ENCODE peak calls at places on chromosomes 13 and 19, in seven cellular contexts. P is uterus, J is NB4, D is right lobe of liver, R is IMR-90, G is A549, E is H54. H is an unnamed sample.
A peak's percentile ranks its signal among the peaks of the same experiment; 100 is the strongest.

GRCh38 chr19:11984986-11985385 is 20.1 kb downstream of the ZNF763 start:
- DNase-seq in P (no peak), J (peak; percentile 36), D (no peak), R (no peak), G (no peak), E (no peak), H (peak; percentile 35)

GRCh38 chr19:7963566-7963965 is 20.1 kb upstream of the TIMM44 start:
- DNase-seq in P (no peak), J (no peak), D (no peak), R (no peak), G (no peak), E (no peak), H (no peak)

GRCh38 chr13:113825851-113826250 is 38.0 kb downstream of the GAS6 start:
- DNase-seq in P (no peak), J (no peak), D (no peak), R (no peak), G (no peak), E (no peak), H (no peak)

GRCh38 chr19:33796164-33797100 is at the start of gene KCTD15:
- DNase-seq in P (peak; percentile 33), J (peak; percentile 64), D (peak; percentile 53), R (peak; percentile 31), G (peak; percentile 66), E (no peak), H (peak; percentile 77)

GRCh38 chr13:75770164-75771145 is 134.3 kb downstream of the LMO7 start:
- DNase-seq in P (no peak), J (no peak), D (no peak), R (peak; percentile 65), G (no peak), E (no peak), H (no peak)

GRCh38 chr13:83906240-83906820 is 24.1 kb upstream of the SLITRK1 start:
- DNase-seq in P (no peak), J (no peak), D (no peak), R (no peak), G (no peak), E (no peak), H (no peak)

GRCh38 chr19:56942749-56943148 is 102.2 kb upstream of the PEG3 start:
- DNase-seq in P (peak; percentile 38), J (peak; percentile 5), D (peak; percentile 49), R (no peak), G (no peak), E (no peak), H (peak; percentile 16)

GRCh38 chr13:114005206-114005720 is 31.4 kb upstream of the C13orf46 start:
- DNase-seq in P (no peak), J (no peak), D (peak; percentile 22), R (no peak), G (no peak), E (no peak), H (peak; percentile 24)

GRCh38 chr13:109809216-109809890 is 23.0 kb upstream of the IRS2 start:
- DNase-seq in P (no peak), J (no peak), D (no peak), R (peak; percentile 27), G (no peak), E (no peak), H (no peak)

GRCh38 chr13:113273856-113274590 is 23.0 kb upstream of the LAMP1 start:
- DNase-seq in P (no peak), J (peak; percentile 59), D (no peak), R (peak; percentile 87), G (no peak), E (peak; percentile 53), H (peak; percentile 52)

GRCh38 chr13:24511019-24511823 is 1.4 kb downstream of the PARP4 start:
- DNase-seq in P (no peak), J (peak; percentile 79), D (no peak), R (peak; percentile 91), G (peak; percentile 68), E (peak; percentile 60), H (peak; percentile 74)

GRCh38 chr13:50800091-50800739 is 43.3 kb downstream of the DLEU7 start:
- DNase-seq in P (no peak), J (no peak), D (no peak), R (no peak), G (no peak), E (no peak), H (no peak)

GRCh38 chr19:46147791-46148288 is at the start of gene IGFL2:
- DNase-seq in P (no peak), J (no peak), D (no peak), R (no peak), G (no peak), E (no peak), H (no peak)

GRCh38 chr19:46142294-46142693 is 5.7 kb upstream of the IGFL2 start:
- DNase-seq in P (no peak), J (no peak), D (no peak), R (no peak), G (no peak), E (no peak), H (no peak)

GRCh38 chr19:46144756-46145155 is 3.3 kb upstream of the IGFL2 start:
- DNase-seq in P (no peak), J (no peak), D (no peak), R (no peak), G (peak; percentile 20), E (no peak), H (no peak)

GRCh38 chr19:46150606-46151005 is 2.6 kb downstream of the IGFL2 start:
- DNase-seq in P (no peak), J (no peak), D (no peak), R (no peak), G (no peak), E (no peak), H (no peak)

GRCh38 chr19:46147166-46147740 is 785 bp upstream of the IGFL2 start:
- DNase-seq in P (no peak), J (no peak), D (no peak), R (no peak), G (no peak), E (no peak), H (no peak)
- TF ChIP-seq POLR2A in P (no peak), J (no peak), D (no peak), R (no peak), G (no peak), E (no peak), H (no peak)

GRCh38 chr13:100798739-100799361 is 124.3 kb upstream of the TMTC4 start:
- DNase-seq in P (no peak), J (no peak), D (no peak), R (no peak), G (no peak), E (no peak), H (no peak)
- TF ChIP-seq POLR2A in P (no peak), J (no peak), D (no peak), R (no peak), G (no peak), E (no peak), H (no peak)

GRCh38 chr19:41308450-41309224 is 1.3 kb upstream of the CCDC97 start:
- DNase-seq in P (peak; percentile 95), J (peak; percentile 78), D (peak; percentile 87), R (peak; percentile 86), G (peak; percentile 94), E (peak; percentile 64), H (peak; percentile 92)

GRCh38 chr19:41309225-41310030 is 544 bp upstream of the CCDC97 start:
- DNase-seq in P (no peak), J (no peak), D (peak; percentile 25), R (no peak), G (no peak), E (no peak), H (peak; percentile 65)

GRCh38 chr19:41307090-41307875 is 2.7 kb upstream of the CCDC97 start:
- DNase-seq in P (no peak), J (no peak), D (no peak), R (no peak), G (no peak), E (no peak), H (no peak)

GRCh38 chr19:41306394-41306793 is 3.6 kb upstream of the CCDC97 start:
- DNase-seq in P (no peak), J (no peak), D (peak; percentile 33), R (no peak), G (no peak), E (no peak), H (no peak)

DNA sequence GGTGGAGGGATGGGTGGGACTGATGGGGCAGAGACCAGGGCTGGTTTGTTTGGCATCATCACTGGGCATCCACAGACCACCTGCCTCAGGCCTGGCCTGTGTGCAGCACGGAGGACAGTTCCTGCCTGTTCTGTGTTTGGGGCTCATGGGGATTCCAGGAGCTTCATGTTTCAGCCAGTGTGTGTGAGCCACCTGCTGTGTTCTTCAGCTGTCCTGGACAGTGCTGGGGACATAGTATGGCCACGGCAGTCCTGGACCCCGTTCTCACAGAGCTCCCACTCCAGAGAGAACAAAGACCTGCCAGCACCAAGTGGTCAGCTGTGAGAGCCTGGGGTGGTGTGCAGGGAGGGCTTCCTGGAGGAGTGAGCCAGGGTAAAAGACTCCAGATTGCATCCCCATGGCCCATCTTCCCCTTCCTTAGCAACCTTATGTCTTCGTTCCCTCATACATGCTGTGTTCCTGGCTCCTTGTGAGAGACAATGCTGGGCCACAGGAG is 2.0 kb upstream of the CCDC97 start:
- DNase-seq in P (no peak), J (no peak), D (no peak), R (no peak), G (no peak), E (no peak), H (no peak)
- TF ChIP-seq POLR2A in P (no peak), J (no peak), D (no peak), R (no peak), G (no peak), E (no peak), H (no peak)

GRCh38 chr19:45769821-45770191 is 754 bp upstream of the SIX5 start:
- DNase-seq in P (peak; percentile 72), J (no peak), D (peak; percentile 64), R (peak; percentile 38), G (peak; percentile 70), E (no peak), H (peak; percentile 81)

GRCh38 chr19:45768644-45769053 is 403 bp downstream of the SIX5 start:
- DNase-seq in P (no peak), J (peak; percentile 66), D (peak; percentile 60), R (peak; percentile 41), G (peak; percentile 79), E (peak; percentile 40), H (peak; percentile 72)

GRCh38 chr19:45769054-45769782 is at the start of gene SIX5:
- DNase-seq in P (peak; percentile 98), J (peak; percentile 94), D (peak; percentile 99), R (peak; percentile 97), G (peak; percentile 100), E (peak; percentile 85), H (peak; percentile 99)

GRCh38 chr19:45771331-45771933 is 2.4 kb upstream of the SIX5 start:
- DNase-seq in P (peak; percentile 48), J (no peak), D (peak; percentile 46), R (no peak), G (no peak), E (no peak), H (no peak)

DNA sequence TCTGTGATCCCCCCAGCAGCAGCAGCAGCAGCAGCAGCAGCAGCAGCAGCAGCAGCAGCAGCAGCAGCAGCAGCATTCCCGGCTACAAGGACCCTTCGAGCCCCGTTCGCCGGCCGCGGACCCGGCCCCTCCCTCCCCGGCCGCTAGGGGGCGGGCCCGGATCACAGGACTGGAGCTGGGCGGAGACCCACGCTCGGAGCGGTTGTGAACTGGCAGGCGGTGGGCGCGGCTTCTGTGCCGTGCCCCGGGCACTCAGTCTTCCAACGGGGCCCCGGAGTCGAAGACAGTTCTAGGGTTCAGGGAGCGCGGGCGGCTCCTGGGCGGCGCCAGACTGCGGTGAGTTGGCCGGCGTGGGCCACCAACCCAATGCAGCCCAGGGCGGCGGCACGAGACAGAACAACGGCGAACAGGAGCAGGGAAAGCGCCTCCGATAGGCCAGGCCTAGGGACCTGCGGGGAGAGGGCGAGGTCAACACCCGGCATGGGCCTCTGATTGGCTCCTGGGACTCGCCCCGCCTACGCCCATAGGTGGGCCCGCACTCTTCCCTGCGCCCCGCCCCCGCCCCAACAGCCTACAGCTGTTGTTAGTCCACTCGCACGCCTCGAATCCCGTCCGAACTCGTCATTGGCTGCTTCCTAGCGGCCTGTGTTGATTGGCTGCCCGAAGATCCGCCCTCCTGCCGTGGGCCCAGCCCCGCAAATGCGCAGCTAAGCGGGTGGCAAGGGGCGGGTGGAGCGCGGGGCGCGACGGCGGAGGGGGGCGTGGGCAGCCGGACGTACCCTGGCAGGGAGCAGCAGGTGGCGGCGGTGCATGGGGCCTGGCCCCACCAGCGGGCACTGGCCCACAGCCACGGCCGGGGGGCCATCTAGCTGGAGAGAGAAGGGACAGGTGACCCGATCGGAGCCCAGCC is 1.4 kb upstream of the SIX5 start:
- DNase-seq in P (peak; percentile 98), J (peak; percentile 85), D (peak; percentile 97), R (peak; percentile 97), G (peak; percentile 100), E (peak; percentile 86), H (peak; percentile 97)
- TF ChIP-seq POLR2A in P (peak; percentile 54), J (no peak), D (peak; percentile 57), R (no peak), G (peak; percentile 32), E (peak; percentile 7), H (peak; percentile 63)

H was measured in erythroblast.